ENCODE peak calls at places on chromosomes 7 and 10, in nine cellular contexts. One of them, this sample, is unnamed.

GRCh38 chr7:135777626-135778398 is 29.2 kb upstream of the FAM180A start:
- DNase-seq in testis: no peak
- DNase-seq in mammary epithelial cell: no peak
- DNase-seq in dorsolateral prefrontal cortex: no peak
- DNase-seq in endothelial cell: no peak
- DNase-seq in WTC11: no peak
- DNase-seq in astrocyte of the spinal cord: no peak
- DNase-seq in GM12878: no peak
- DNase-seq in fibroblast of pulmonary artery: no peak
- DNase-seq in this sample: no peak

GRCh38 chr10:106652279-106652678 is 512.2 kb downstream of the SORCS1 start:
- DNase-seq in testis: no peak
- DNase-seq in mammary epithelial cell: peak
- DNase-seq in dorsolateral prefrontal cortex: no peak
- DNase-seq in endothelial cell: no peak
- DNase-seq in WTC11: no peak
- DNase-seq in astrocyte of the spinal cord: no peak
- DNase-seq in GM12878: peak
- DNase-seq in fibroblast of pulmonary artery: no peak
- DNase-seq in this sample: no peak

GRCh38 chr10:129605266-129605985 is 138.4 kb downstream of the MGMT start:
- DNase-seq in testis: no peak
- DNase-seq in mammary epithelial cell: no peak
- DNase-seq in dorsolateral prefrontal cortex: no peak
- DNase-seq in endothelial cell: no peak
- DNase-seq in WTC11: no peak
- DNase-seq in astrocyte of the spinal cord: no peak
- DNase-seq in GM12878: peak
- DNase-seq in fibroblast of pulmonary artery: no peak
- DNase-seq in this sample: no peak

GRCh38 chr7:72112992-72113391 is 299.1 kb downstream of the CALN1 start:
- DNase-seq in testis: no peak
- DNase-seq in mammary epithelial cell: no peak
- DNase-seq in dorsolateral prefrontal cortex: no peak
- DNase-seq in endothelial cell: no peak
- DNase-seq in WTC11: no peak
- DNase-seq in astrocyte of the spinal cord: no peak
- DNase-seq in GM12878: no peak
- DNase-seq in fibroblast of pulmonary artery: no peak
- DNase-seq in this sample: no peak

GRCh38 chr7:77247206-77247850 is 47.7 kb upstream of the FGL2 start:
- DNase-seq in testis: peak
- DNase-seq in mammary epithelial cell: peak
- DNase-seq in dorsolateral prefrontal cortex: peak
- DNase-seq in endothelial cell: peak
- DNase-seq in WTC11: peak
- DNase-seq in astrocyte of the spinal cord: peak
- DNase-seq in GM12878: peak
- DNase-seq in fibroblast of pulmonary artery: peak
- DNase-seq in this sample: no peak

GRCh38 chr10:110410329-110411046 is 87.2 kb upstream of the DUSP5 start:
- DNase-seq in testis: no peak
- DNase-seq in mammary epithelial cell: peak
- DNase-seq in dorsolateral prefrontal cortex: no peak
- DNase-seq in endothelial cell: no peak
- DNase-seq in WTC11: no peak
- DNase-seq in astrocyte of the spinal cord: peak
- DNase-seq in GM12878: no peak
- DNase-seq in fibroblast of pulmonary artery: peak
- DNase-seq in this sample: no peak

GRCh38 chr10:79424221-79425073 is 21.0 kb downstream of the ZCCHC24 start:
- DNase-seq in testis: peak
- DNase-seq in mammary epithelial cell: no peak
- DNase-seq in dorsolateral prefrontal cortex: no peak
- DNase-seq in endothelial cell: no peak
- DNase-seq in WTC11: no peak
- DNase-seq in astrocyte of the spinal cord: peak
- DNase-seq in GM12878: no peak
- DNase-seq in fibroblast of pulmonary artery: no peak
- DNase-seq in this sample: no peak

GRCh38 chr10:56469482-56469881 is 108.4 kb upstream of the ZWINT start:
- DNase-seq in testis: no peak
- DNase-seq in mammary epithelial cell: no peak
- DNase-seq in dorsolateral prefrontal cortex: no peak
- DNase-seq in endothelial cell: no peak
- DNase-seq in WTC11: no peak
- DNase-seq in astrocyte of the spinal cord: no peak
- DNase-seq in GM12878: no peak
- DNase-seq in fibroblast of pulmonary artery: no peak
- DNase-seq in this sample: no peak

GRCh38 chr10:104334561-104334960 is 3.7 kb downstream of the ITPRIP start:
- DNase-seq in testis: peak
- DNase-seq in mammary epithelial cell: no peak
- DNase-seq in dorsolateral prefrontal cortex: no peak
- DNase-seq in endothelial cell: no peak
- DNase-seq in WTC11: no peak
- DNase-seq in astrocyte of the spinal cord: no peak
- DNase-seq in GM12878: no peak
- DNase-seq in fibroblast of pulmonary artery: no peak
- DNase-seq in this sample: no peak

GRCh38 chr10:61744469-61744868 is 81.7 kb downstream of the CABCOCO1 start:
- DNase-seq in testis: no peak
- DNase-seq in mammary epithelial cell: no peak
- DNase-seq in dorsolateral prefrontal cortex: no peak
- DNase-seq in endothelial cell: no peak
- DNase-seq in WTC11: peak
- DNase-seq in astrocyte of the spinal cord: no peak
- DNase-seq in GM12878: no peak
- DNase-seq in fibroblast of pulmonary artery: no peak
- DNase-seq in this sample: no peak
- TF ChIP-seq CTCF in testis: no peak
- TF ChIP-seq CTCF in mammary epithelial cell: peak
- TF ChIP-seq CTCF in dorsolateral prefrontal cortex: no peak
- TF ChIP-seq CTCF in endothelial cell: peak
- TF ChIP-seq CTCF in WTC11: no peak
- TF ChIP-seq CTCF in astrocyte of the spinal cord: peak
- TF ChIP-seq CTCF in GM12878: peak
- TF ChIP-seq CTCF in fibroblast of pulmonary artery: peak
- TF ChIP-seq CTCF in this sample: no peak

DNA sequence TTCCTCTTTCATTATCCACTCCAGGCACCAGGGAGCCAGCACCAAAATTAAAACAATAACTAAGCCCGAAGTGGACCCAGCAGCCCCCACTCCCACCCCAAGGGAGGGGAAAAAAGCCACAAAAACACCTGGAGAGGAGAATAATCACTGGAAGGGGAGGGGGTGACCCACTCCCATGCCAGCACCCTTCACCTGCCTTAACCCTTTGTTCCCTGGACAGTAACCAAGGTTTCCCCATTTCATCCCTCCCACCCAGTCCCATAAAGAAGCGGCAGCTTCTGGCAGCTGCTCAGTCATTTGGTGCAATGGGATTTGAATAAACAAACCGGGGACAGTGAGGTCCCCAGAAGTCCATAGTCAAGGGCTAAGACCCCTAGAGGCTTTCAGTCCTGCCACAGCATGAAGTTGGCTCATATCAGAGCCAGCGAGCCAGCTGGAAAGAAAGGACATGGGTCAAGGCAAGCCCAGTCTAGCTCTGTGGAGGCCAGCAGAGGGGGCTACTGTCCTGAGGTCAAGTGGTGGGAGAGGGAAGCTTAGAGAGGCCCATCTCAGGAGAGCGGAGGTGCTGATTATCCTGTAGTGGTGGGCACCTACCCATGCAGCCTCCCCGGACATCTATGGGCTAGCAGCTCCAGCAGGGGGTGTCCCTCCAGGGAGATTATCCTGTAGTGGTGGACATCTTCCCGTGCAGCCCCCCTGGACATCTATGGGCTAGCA is 58.8 kb upstream of the LBX1 start:
- DNase-seq in testis: peak
- DNase-seq in mammary epithelial cell: no peak
- DNase-seq in dorsolateral prefrontal cortex: no peak
- DNase-seq in endothelial cell: peak
- DNase-seq in WTC11: peak
- DNase-seq in astrocyte of the spinal cord: no peak
- DNase-seq in GM12878: no peak
- DNase-seq in fibroblast of pulmonary artery: peak
- DNase-seq in this sample: no peak
- TF ChIP-seq CTCF in testis: no peak
- TF ChIP-seq CTCF in mammary epithelial cell: peak
- TF ChIP-seq CTCF in dorsolateral prefrontal cortex: peak
- TF ChIP-seq CTCF in endothelial cell: no peak
- TF ChIP-seq CTCF in WTC11: no peak
- TF ChIP-seq CTCF in astrocyte of the spinal cord: peak
- TF ChIP-seq CTCF in GM12878: peak
- TF ChIP-seq CTCF in fibroblast of pulmonary artery: peak
- TF ChIP-seq CTCF in this sample: no peak

GRCh38 chr10:101291254-101292193 is 62.3 kb upstream of the LBX1 start:
- DNase-seq in testis: peak
- DNase-seq in mammary epithelial cell: no peak
- DNase-seq in dorsolateral prefrontal cortex: peak
- DNase-seq in endothelial cell: peak
- DNase-seq in WTC11: peak
- DNase-seq in astrocyte of the spinal cord: peak
- DNase-seq in GM12878: no peak
- DNase-seq in fibroblast of pulmonary artery: peak
- DNase-seq in this sample: peak

GRCh38 chr10:101293007-101293723 is 60.8 kb upstream of the BTRC start:
- DNase-seq in testis: no peak
- DNase-seq in mammary epithelial cell: no peak
- DNase-seq in dorsolateral prefrontal cortex: no peak
- DNase-seq in endothelial cell: no peak
- DNase-seq in WTC11: peak
- DNase-seq in astrocyte of the spinal cord: no peak
- DNase-seq in GM12878: no peak
- DNase-seq in fibroblast of pulmonary artery: no peak
- DNase-seq in this sample: no peak

GRCh38 chr10:101294109-101294508 is 59.9 kb upstream of the BTRC start:
- DNase-seq in testis: no peak
- DNase-seq in mammary epithelial cell: no peak
- DNase-seq in dorsolateral prefrontal cortex: no peak
- DNase-seq in endothelial cell: no peak
- DNase-seq in WTC11: no peak
- DNase-seq in astrocyte of the spinal cord: no peak
- DNase-seq in GM12878: no peak
- DNase-seq in fibroblast of pulmonary artery: no peak
- DNase-seq in this sample: no peak

GRCh38 chr10:101290415-101290814 is 61.2 kb upstream of the LBX1 start:
- DNase-seq in testis: no peak
- DNase-seq in mammary epithelial cell: no peak
- DNase-seq in dorsolateral prefrontal cortex: no peak
- DNase-seq in endothelial cell: no peak
- DNase-seq in WTC11: no peak
- DNase-seq in astrocyte of the spinal cord: no peak
- DNase-seq in GM12878: no peak
- DNase-seq in fibroblast of pulmonary artery: no peak
- DNase-seq in this sample: no peak

DNA sequence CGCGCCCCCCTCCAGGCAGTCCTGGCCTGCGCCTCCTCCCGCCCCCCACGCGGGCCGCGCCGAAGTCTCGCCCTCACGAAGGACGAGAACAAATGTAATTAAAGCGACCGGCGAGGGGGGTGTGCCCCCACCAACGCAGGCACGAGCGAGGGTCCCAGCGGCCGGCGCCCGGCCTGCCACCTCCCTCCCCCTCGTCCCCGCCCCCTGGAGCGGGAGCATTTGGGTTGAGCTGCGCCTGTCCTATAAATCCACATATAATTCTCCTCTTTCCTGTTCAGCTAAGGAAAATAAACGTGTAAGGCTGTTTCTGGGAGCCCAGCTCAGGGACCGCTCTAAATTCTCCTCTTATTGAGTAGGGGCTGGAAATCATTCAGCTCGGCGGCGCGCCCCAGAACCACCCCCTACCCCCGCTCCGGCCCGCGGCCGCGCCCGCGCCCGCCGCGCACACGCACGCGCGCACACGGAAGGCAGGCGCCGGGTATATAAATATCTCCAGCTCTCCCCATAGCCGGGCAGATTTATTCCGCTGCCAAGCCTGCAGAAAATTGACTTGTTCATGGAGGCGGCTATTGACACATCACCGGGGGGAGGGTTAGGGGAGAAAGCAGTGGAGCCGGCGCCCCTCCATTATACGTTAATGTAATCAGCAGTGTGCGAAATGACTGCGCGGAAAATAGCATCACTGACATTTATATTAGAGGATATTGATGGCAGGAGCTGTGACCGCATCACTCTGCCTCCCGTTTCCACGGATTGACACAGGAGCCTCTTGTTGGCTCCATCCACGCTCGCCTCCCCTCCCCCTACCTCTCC is 61.6 kb upstream of the BTRC start:
- DNase-seq in testis: no peak
- DNase-seq in mammary epithelial cell: no peak
- DNase-seq in dorsolateral prefrontal cortex: peak
- DNase-seq in endothelial cell: peak
- DNase-seq in WTC11: peak
- DNase-seq in astrocyte of the spinal cord: peak
- DNase-seq in GM12878: no peak
- DNase-seq in fibroblast of pulmonary artery: no peak
- DNase-seq in this sample: no peak
- TF ChIP-seq CTCF in testis: no peak
- TF ChIP-seq CTCF in mammary epithelial cell: no peak
- TF ChIP-seq CTCF in dorsolateral prefrontal cortex: no peak
- TF ChIP-seq CTCF in endothelial cell: no peak
- TF ChIP-seq CTCF in WTC11: no peak
- TF ChIP-seq CTCF in astrocyte of the spinal cord: no peak
- TF ChIP-seq CTCF in GM12878: no peak
- TF ChIP-seq CTCF in fibroblast of pulmonary artery: no peak
- TF ChIP-seq CTCF in this sample: no peak

GRCh38 chr7:26658698-26659084 is 205.7 kb downstream of the SKAP2 start:
- DNase-seq in testis: no peak
- DNase-seq in mammary epithelial cell: no peak
- DNase-seq in dorsolateral prefrontal cortex: no peak
- DNase-seq in endothelial cell: no peak
- DNase-seq in WTC11: no peak
- DNase-seq in astrocyte of the spinal cord: no peak
- DNase-seq in GM12878: no peak
- DNase-seq in fibroblast of pulmonary artery: no peak
- DNase-seq in this sample: no peak

GRCh38 chr7:26658080-26658697 is 206.2 kb downstream of the SKAP2 start:
- DNase-seq in testis: no peak
- DNase-seq in mammary epithelial cell: no peak
- DNase-seq in dorsolateral prefrontal cortex: no peak
- DNase-seq in endothelial cell: no peak
- DNase-seq in WTC11: no peak
- DNase-seq in astrocyte of the spinal cord: no peak
- DNase-seq in GM12878: no peak
- DNase-seq in fibroblast of pulmonary artery: no peak
- DNase-seq in this sample: no peak

GRCh38 chr7:26655761-26656160 is 208.6 kb downstream of the SKAP2 start:
- DNase-seq in testis: no peak
- DNase-seq in mammary epithelial cell: no peak
- DNase-seq in dorsolateral prefrontal cortex: no peak
- DNase-seq in endothelial cell: no peak
- DNase-seq in WTC11: no peak
- DNase-seq in astrocyte of the spinal cord: no peak
- DNase-seq in GM12878: no peak
- DNase-seq in fibroblast of pulmonary artery: no peak
- DNase-seq in this sample: no peak

GRCh38 chr7:26656735-26657134 is 207.7 kb downstream of the SKAP2 start:
- DNase-seq in testis: no peak
- DNase-seq in mammary epithelial cell: no peak
- DNase-seq in dorsolateral prefrontal cortex: no peak
- DNase-seq in endothelial cell: no peak
- DNase-seq in WTC11: no peak
- DNase-seq in astrocyte of the spinal cord: no peak
- DNase-seq in GM12878: no peak
- DNase-seq in fibroblast of pulmonary artery: no peak
- DNase-seq in this sample: no peak

GRCh38 chr7:26657139-26657753 is 207.1 kb downstream of the SKAP2 start:
- DNase-seq in testis: no peak
- DNase-seq in mammary epithelial cell: no peak
- DNase-seq in dorsolateral prefrontal cortex: no peak
- DNase-seq in endothelial cell: peak
- DNase-seq in WTC11: no peak
- DNase-seq in astrocyte of the spinal cord: no peak
- DNase-seq in GM12878: no peak
- DNase-seq in fibroblast of pulmonary artery: no peak
- DNase-seq in this sample: no peak
- TF ChIP-seq CTCF in testis: no peak
- TF ChIP-seq CTCF in mammary epithelial cell: no peak
- TF ChIP-seq CTCF in dorsolateral prefrontal cortex: no peak
- TF ChIP-seq CTCF in endothelial cell: peak
- TF ChIP-seq CTCF in WTC11: no peak
- TF ChIP-seq CTCF in astrocyte of the spinal cord: no peak
- TF ChIP-seq CTCF in GM12878: no peak
- TF ChIP-seq CTCF in fibroblast of pulmonary artery: no peak
- TF ChIP-seq CTCF in this sample: no peak